ENCODE peak calls at places on chromosome 11, in five cellular contexts. O, R, N, Q and I are unnamed samples.
A peak's percentile ranks its signal among the peaks of the same experiment; 100 is the strongest.

GRCh38 chr11:59176330-59176729 is 4.4 kb downstream of the DTX4 start:
- DNase-seq in O (no peak), R (no peak), N (no peak), Q (no peak), I (no peak)

GRCh38 chr11:10658621-10659338 is 34.8 kb downstream of the IRAG1 start:
- DNase-seq in O (no peak), R (no peak), N (no peak), Q (no peak), I (no peak)

GRCh38 chr11:114077482-114078305 is 18.2 kb downstream of the ZBTB16 start:
- DNase-seq in O (no peak), R (no peak), N (no peak), Q (no peak), I (no peak)

GRCh38 chr11:118437736-118438125 is 1.4 kb downstream of the KMT2A start:
- DNase-seq in O (no peak), R (peak; percentile 8), N (no peak), Q (peak; percentile 18), I (peak; percentile 25)

GRCh38 chr11:61815790-61816735 is 740 bp downstream of the FADS1 start:
- DNase-seq in O (peak; percentile 82), R (peak; percentile 73), N (no peak), Q (no peak), I (peak; percentile 62)

GRCh38 chr11:24509114-24509513 is 12.3 kb downstream of the LUZP2 start:
- DNase-seq in O (no peak), R (no peak), N (no peak), Q (no peak), I (no peak)

GRCh38 chr11:9148727-9149126 is 57.3 kb upstream of the SCUBE2 start:
- DNase-seq in O (no peak), R (no peak), N (no peak), Q (no peak), I (no peak)

GRCh38 chr11:15878756-15879155 is 477.6 kb downstream of the SOX6 start:
- DNase-seq in O (no peak), R (no peak), N (no peak), Q (no peak), I (no peak)

GRCh38 chr11:116792869-116793475 is 1.3 kb upstream of the APOA5 start:
- DNase-seq in O (peak; percentile 91), R (no peak), N (no peak), Q (no peak), I (no peak)

GRCh38 chr11:113690619-113691569 is 15.2 kb downstream of the TMPRSS5 start:
- DNase-seq in O (peak; percentile 96), R (no peak), N (peak; percentile 18), Q (peak; percentile 26), I (no peak)

GRCh38 chr11:95134491-95134890 is 44.8 kb downstream of the ENDOD1 start:
- DNase-seq in O (peak; percentile 88), R (peak; percentile 44), N (no peak), Q (no peak), I (peak; percentile 64)

GRCh38 chr11:93842461-93842860 is 8.0 kb downstream of the VSTM5 start:
- DNase-seq in O (peak; percentile 89), R (no peak), N (no peak), Q (no peak), I (no peak)

GRCh38 chr11:1916986-1917522 is 2.4 kb upstream of the TNNT3 start:
- DNase-seq in O (no peak), R (no peak), N (no peak), Q (no peak), I (no peak)

GRCh38 chr11:61791737-61792309 is 576 bp downstream of the TMEM258 start:
- DNase-seq in O (peak; percentile 84), R (peak; percentile 92), N (no peak), Q (no peak), I (peak; percentile 97)

GRCh38 chr11:57294225-57295131 is 30.3 kb downstream of the TNKS1BP1 start:
- DNase-seq in O (no peak), R (no peak), N (no peak), Q (no peak), I (peak; percentile 24)

GRCh38 chr11:70470127-70470526 is 71.8 kb downstream of the CTTN start:
- DNase-seq in O (no peak), R (no peak), N (peak; percentile 77), Q (no peak), I (peak; percentile 17)

GRCh38 chr11:110525883-110526282 is 96.1 kb downstream of the FDX1 start:
- DNase-seq in O (peak; percentile 42), R (no peak), N (no peak), Q (no peak), I (no peak)

GRCh38 chr11:75142714-75143419 is 8.0 kb upstream of the SLCO2B1 start:
- DNase-seq in O (peak; percentile 98), R (peak; percentile 24), N (peak; percentile 50), Q (peak; percentile 56), I (peak; percentile 61)

GRCh38 chr11:113698515-113698914 is 7.6 kb downstream of the TMPRSS5 start:
- DNase-seq in O (no peak), R (no peak), N (no peak), Q (no peak), I (no peak)

GRCh38 chr11:83044958-83045712 is 26.6 kb downstream of the RAB30 start:
- DNase-seq in O (peak; percentile 88), R (no peak), N (no peak), Q (no peak), I (no peak)

GRCh38 chr11:124194696-124195418 is 11.7 kb downstream of the OR10D3 start:
- DNase-seq in O (peak; percentile 53), R (no peak), N (no peak), Q (peak; percentile 31), I (peak; percentile 8)

GRCh38 chr11:102338479-102339010 is 8.5 kb upstream of the BIRC2 start:
- DNase-seq in O (no peak), R (no peak), N (no peak), Q (no peak), I (no peak)

GRCh38 chr11:13316528-13316961 is 39.0 kb downstream of the BMAL1 start:
- DNase-seq in O (peak; percentile 73), R (no peak), N (no peak), Q (no peak), I (no peak)

GRCh38 chr11:68792400-68792955 is 41.2 kb upstream of the TESMIN start:
- DNase-seq in O (peak; percentile 50), R (no peak), N (no peak), Q (no peak), I (no peak)

GRCh38 chr11:2312232-2313042 is 10.6 kb downstream of the TSPAN32 start:
- DNase-seq in O (peak; percentile 68), R (no peak), N (no peak), Q (no peak), I (no peak)

GRCh38 chr11:80136991-80137390 is 696.2 kb upstream of the TENM4 start:
- DNase-seq in O (peak; percentile 12), R (no peak), N (no peak), Q (no peak), I (no peak)